ENCODE peak calls at places on chromosomes 12 and 14, in six cellular contexts. One of them, this sample, is unnamed.

GRCh38 chr12:103632554-103633216 is 45.6 kb downstream of the STAB2 start:
- DNase-seq in neuronal stem cell: peak
- DNase-seq in mesenchymal stem cell: peak
- DNase-seq in IMR-90: peak
- DNase-seq in H1: peak
- DNase-seq in trophoblast cell: peak
- DNase-seq in this sample: peak

GRCh38 chr12:64147011-64147671 is 75.0 kb downstream of the KICS2 start:
- DNase-seq in H1: no peak
- DNase-seq in neuronal stem cell: no peak
- DNase-seq in IMR-90: no peak
- DNase-seq in trophoblast cell: no peak
- DNase-seq in mesenchymal stem cell: no peak
- DNase-seq in this sample: no peak

GRCh38 chr14:104316723-104317499 is 178.5 kb downstream of the KIF26A start:
- DNase-seq in IMR-90: no peak
- DNase-seq in trophoblast cell: no peak
- DNase-seq in neuronal stem cell: no peak
- DNase-seq in mesenchymal stem cell: no peak
- DNase-seq in H1: no peak
- DNase-seq in this sample: no peak

GRCh38 chr12:91574975-91575374 is 392.4 kb upstream of the DCN start:
- DNase-seq in IMR-90: no peak
- DNase-seq in trophoblast cell: no peak
- DNase-seq in mesenchymal stem cell: no peak
- DNase-seq in H1: no peak
- DNase-seq in neuronal stem cell: no peak
- DNase-seq in this sample: no peak

GRCh38 chr12:15035185-15035584 is 62.3 kb downstream of the PDE6H start:
- DNase-seq in trophoblast cell: no peak
- DNase-seq in mesenchymal stem cell: no peak
- DNase-seq in IMR-90: no peak
- DNase-seq in H1: no peak
- DNase-seq in neuronal stem cell: no peak
- DNase-seq in this sample: no peak

GRCh38 chr12:57477710-57478681 is 1.7 kb downstream of the ARHGAP9 start:
- DNase-seq in trophoblast cell: peak
- DNase-seq in neuronal stem cell: no peak
- DNase-seq in mesenchymal stem cell: no peak
- DNase-seq in H1: no peak
- DNase-seq in IMR-90: peak
- DNase-seq in this sample: no peak

GRCh38 chr14:104392396-104393198 is 187.0 kb upstream of the C14orf180 start:
- DNase-seq in IMR-90: no peak
- DNase-seq in trophoblast cell: no peak
- DNase-seq in H1: no peak
- DNase-seq in mesenchymal stem cell: no peak
- DNase-seq in neuronal stem cell: no peak
- DNase-seq in this sample: peak

GRCh38 chr12:131034631-131035267 is 81.0 kb downstream of the ADGRD1 start:
- DNase-seq in neuronal stem cell: no peak
- DNase-seq in H1: no peak
- DNase-seq in trophoblast cell: no peak
- DNase-seq in IMR-90: no peak
- DNase-seq in mesenchymal stem cell: no peak
- DNase-seq in this sample: no peak

GRCh38 chr12:111638576-111638975 is 39.5 kb upstream of the ATXN2 start:
- DNase-seq in IMR-90: no peak
- DNase-seq in trophoblast cell: no peak
- DNase-seq in mesenchymal stem cell: no peak
- DNase-seq in neuronal stem cell: no peak
- DNase-seq in H1: no peak
- DNase-seq in this sample: no peak

GRCh38 chr12:15428632-15429031 is 106.3 kb downstream of the PTPRO start:
- DNase-seq in neuronal stem cell: no peak
- DNase-seq in H1: no peak
- DNase-seq in trophoblast cell: no peak
- DNase-seq in IMR-90: no peak
- DNase-seq in mesenchymal stem cell: no peak
- DNase-seq in this sample: peak

GRCh38 chr14:53927171-53927570 is 29.5 kb downstream of the BMP4 start:
- DNase-seq in neuronal stem cell: no peak
- DNase-seq in IMR-90: peak
- DNase-seq in H1: no peak
- DNase-seq in trophoblast cell: peak
- DNase-seq in mesenchymal stem cell: peak
- DNase-seq in this sample: no peak

GRCh38 chr14:34792593-34792992 is 78.2 kb upstream of the CFL2 start:
- DNase-seq in neuronal stem cell: no peak
- DNase-seq in trophoblast cell: no peak
- DNase-seq in mesenchymal stem cell: no peak
- DNase-seq in H1: no peak
- DNase-seq in IMR-90: no peak
- DNase-seq in this sample: no peak

GRCh38 chr14:50399251-50400032 is 2.8 kb upstream of the CDKL1 start:
- DNase-seq in trophoblast cell: no peak
- DNase-seq in IMR-90: peak
- DNase-seq in neuronal stem cell: no peak
- DNase-seq in H1: no peak
- DNase-seq in mesenchymal stem cell: peak
- DNase-seq in this sample: no peak

GRCh38 chr12:113278141-113278540 is 56.8 kb downstream of the SLC8B1 start:
- DNase-seq in mesenchymal stem cell: no peak
- DNase-seq in trophoblast cell: no peak
- DNase-seq in H1: no peak
- DNase-seq in IMR-90: no peak
- DNase-seq in neuronal stem cell: no peak
- DNase-seq in this sample: no peak

GRCh38 chr12:104624529-104624928 is 167.8 kb downstream of the CHST11 start:
- DNase-seq in trophoblast cell: peak
- DNase-seq in neuronal stem cell: no peak
- DNase-seq in mesenchymal stem cell: no peak
- DNase-seq in IMR-90: no peak
- DNase-seq in H1: no peak
- DNase-seq in this sample: no peak

GRCh38 chr12:10115311-10115710 is 14.7 kb downstream of the CLEC7A start:
- DNase-seq in H1: no peak
- DNase-seq in trophoblast cell: peak
- DNase-seq in neuronal stem cell: no peak
- DNase-seq in mesenchymal stem cell: no peak
- DNase-seq in IMR-90: no peak
- DNase-seq in this sample: no peak

GRCh38 chr12:91854725-91855124 is 290.9 kb downstream of the BTG1 start:
- DNase-seq in IMR-90: peak
- DNase-seq in H1: no peak
- DNase-seq in neuronal stem cell: no peak
- DNase-seq in trophoblast cell: no peak
- DNase-seq in mesenchymal stem cell: peak
- DNase-seq in this sample: no peak

GRCh38 chr12:120100630-120101029 is 15.9 kb downstream of the RAB35 start:
- DNase-seq in IMR-90: peak
- DNase-seq in mesenchymal stem cell: no peak
- DNase-seq in H1: no peak
- DNase-seq in neuronal stem cell: no peak
- DNase-seq in trophoblast cell: no peak
- DNase-seq in this sample: no peak

GRCh38 chr12:110373025-110373876 is 30.3 kb downstream of the ANAPC7 start:
- DNase-seq in trophoblast cell: no peak
- DNase-seq in neuronal stem cell: no peak
- DNase-seq in IMR-90: no peak
- DNase-seq in H1: no peak
- DNase-seq in mesenchymal stem cell: no peak
- DNase-seq in this sample: no peak

GRCh38 chr12:110373962-110374611 is 29.4 kb downstream of the ANAPC7 start:
- DNase-seq in mesenchymal stem cell: no peak
- DNase-seq in IMR-90: no peak
- DNase-seq in trophoblast cell: no peak
- DNase-seq in H1: no peak
- DNase-seq in neuronal stem cell: no peak
- DNase-seq in this sample: no peak

GRCh38 chr12:110371408-110372055 is 32.0 kb downstream of the ANAPC7 start:
- DNase-seq in mesenchymal stem cell: no peak
- DNase-seq in IMR-90: no peak
- DNase-seq in trophoblast cell: no peak
- DNase-seq in neuronal stem cell: no peak
- DNase-seq in H1: no peak
- DNase-seq in this sample: peak

GRCh38 chr12:110370732-110371141 is 32.8 kb downstream of the ANAPC7 start:
- DNase-seq in IMR-90: no peak
- DNase-seq in mesenchymal stem cell: no peak
- DNase-seq in H1: no peak
- DNase-seq in neuronal stem cell: no peak
- DNase-seq in trophoblast cell: no peak
- DNase-seq in this sample: peak

DNA sequence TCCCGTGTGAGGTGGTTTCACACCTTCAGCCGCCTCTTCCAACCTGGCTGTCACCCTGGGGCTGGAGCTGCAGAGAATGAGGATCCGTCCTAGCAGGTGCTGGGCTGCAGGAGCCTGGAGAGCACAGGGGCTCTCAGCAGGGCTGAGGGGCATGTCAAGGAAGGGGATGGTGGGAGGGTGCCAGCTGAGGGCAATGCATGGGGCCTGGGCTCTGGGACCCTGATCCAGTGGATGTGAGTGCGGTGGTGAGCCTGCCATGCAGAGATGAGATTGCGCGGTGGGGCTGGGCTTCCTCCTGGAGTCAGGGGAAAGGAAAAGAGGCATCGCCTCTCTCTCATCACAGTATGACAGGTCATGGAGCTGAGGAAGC is 31.5 kb downstream of the ANAPC7 start:
- DNase-seq in trophoblast cell: no peak
- DNase-seq in neuronal stem cell: no peak
- DNase-seq in mesenchymal stem cell: no peak
- DNase-seq in IMR-90: no peak
- DNase-seq in H1: no peak
- DNase-seq in this sample: peak
- H4K91ac ChIP-seq in trophoblast cell: no peak
- H4K91ac ChIP-seq in neuronal stem cell: no peak
- H4K91ac ChIP-seq in mesenchymal stem cell: no peak
- H4K91ac ChIP-seq in IMR-90: no peak
- H4K91ac ChIP-seq in H1: no peak
- H4K91ac ChIP-seq in this sample: no peak

GRCh38 chr14:74864193-74864592 is 11.8 kb downstream of the PROX2 start:
- DNase-seq in IMR-90: no peak
- DNase-seq in trophoblast cell: no peak
- DNase-seq in mesenchymal stem cell: no peak
- DNase-seq in H1: no peak
- DNase-seq in neuronal stem cell: no peak
- DNase-seq in this sample: no peak

GRCh38 chr14:74867673-74868072 is 8.3 kb downstream of the PROX2 start:
- DNase-seq in mesenchymal stem cell: no peak
- DNase-seq in trophoblast cell: no peak
- DNase-seq in H1: no peak
- DNase-seq in IMR-90: peak
- DNase-seq in neuronal stem cell: no peak
- DNase-seq in this sample: no peak

GRCh38 chr14:74863274-74863673 is 12.7 kb downstream of the PROX2 start:
- DNase-seq in mesenchymal stem cell: no peak
- DNase-seq in IMR-90: no peak
- DNase-seq in neuronal stem cell: no peak
- DNase-seq in H1: no peak
- DNase-seq in trophoblast cell: no peak
- DNase-seq in this sample: no peak

GRCh38 chr14:74866708-74867389 is 9.1 kb downstream of the PROX2 start:
- DNase-seq in neuronal stem cell: no peak
- DNase-seq in mesenchymal stem cell: no peak
- DNase-seq in H1: no peak
- DNase-seq in trophoblast cell: no peak
- DNase-seq in IMR-90: no peak
- DNase-seq in this sample: no peak

GRCh38 chr14:74865156-74865555 is 10.8 kb downstream of the PROX2 start:
- DNase-seq in trophoblast cell: no peak
- DNase-seq in mesenchymal stem cell: no peak
- DNase-seq in H1: no peak
- DNase-seq in IMR-90: no peak
- DNase-seq in neuronal stem cell: no peak
- DNase-seq in this sample: no peak
- H3K14ac ChIP-seq in trophoblast cell: no peak
- H3K14ac ChIP-seq in mesenchymal stem cell: no peak
- H3K14ac ChIP-seq in H1: no peak
- H3K14ac ChIP-seq in IMR-90: no peak
- H3K14ac ChIP-seq in neuronal stem cell: no peak
- H3K14ac ChIP-seq in this sample: no peak

GRCh38 chr14:89339158-89339557 is 77.9 kb downstream of the FOXN3 start:
- DNase-seq in trophoblast cell: no peak
- DNase-seq in mesenchymal stem cell: no peak
- DNase-seq in IMR-90: no peak
- DNase-seq in neuronal stem cell: no peak
- DNase-seq in H1: no peak
- DNase-seq in this sample: no peak
- H2AK5ac ChIP-seq in trophoblast cell: peak
- H2AK5ac ChIP-seq in mesenchymal stem cell: no peak
- H2AK5ac ChIP-seq in IMR-90: peak
- H2AK5ac ChIP-seq in neuronal stem cell: no peak
- H2AK5ac ChIP-seq in H1: no peak
- H2AK5ac ChIP-seq in this sample: no peak

GRCh38 chr12:45415393-45415817 is 199.5 kb downstream of the ANO6 start:
- DNase-seq in IMR-90: peak
- DNase-seq in H1: no peak
- DNase-seq in neuronal stem cell: no peak
- DNase-seq in trophoblast cell: peak
- DNase-seq in mesenchymal stem cell: peak
- DNase-seq in this sample: no peak
- H4K91ac ChIP-seq in IMR-90: peak
- H4K91ac ChIP-seq in H1: no peak
- H4K91ac ChIP-seq in neuronal stem cell: no peak
- H4K91ac ChIP-seq in trophoblast cell: no peak
- H4K91ac ChIP-seq in mesenchymal stem cell: no peak
- H4K91ac ChIP-seq in this sample: no peak

DNA sequence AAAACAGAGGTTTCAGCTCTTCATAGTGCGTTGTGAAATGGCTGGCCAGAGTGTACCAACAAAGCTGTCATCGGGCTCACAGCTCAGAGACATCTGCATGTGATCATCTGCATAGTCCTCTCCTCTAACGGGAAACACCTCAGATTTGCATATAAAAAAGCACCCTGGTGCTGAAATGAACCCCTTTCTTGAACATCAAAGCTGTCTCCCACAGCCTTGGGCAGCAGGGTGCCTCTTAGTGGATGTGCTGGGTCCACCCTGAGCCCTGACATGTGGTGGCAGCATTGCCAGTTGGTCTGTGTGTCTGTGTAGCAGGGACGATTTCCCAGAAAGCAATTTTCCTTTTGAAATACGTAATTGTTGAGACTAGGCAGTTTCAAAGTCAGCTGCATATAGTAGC is 14.3 kb upstream of the PAPLN start:
- DNase-seq in mesenchymal stem cell: peak
- DNase-seq in H1: no peak
- DNase-seq in trophoblast cell: no peak
- DNase-seq in neuronal stem cell: no peak
- DNase-seq in IMR-90: no peak
- DNase-seq in this sample: no peak
- H3K14ac ChIP-seq in mesenchymal stem cell: no peak
- H3K14ac ChIP-seq in H1: no peak
- H3K14ac ChIP-seq in trophoblast cell: no peak
- H3K14ac ChIP-seq in neuronal stem cell: no peak
- H3K14ac ChIP-seq in IMR-90: no peak
- H3K14ac ChIP-seq in this sample: no peak

This sample was measured in H9.